ENCODE peak calls at places on chromosomes 6 and 20, in seven cellular contexts. One of them, this sample, is unnamed.

GRCh38 chr6:144190593-144190992 is 40.3 kb downstream of the STX11 start:
- DNase-seq in A549: no peak
- DNase-seq in astrocyte of the cerebellum: peak; percentile 43
- DNase-seq in lower leg skin: no peak
- DNase-seq in upper lobe of right lung: no peak
- DNase-seq in cardiac fibroblast: peak; percentile 80
- DNase-seq in heart left ventricle: peak; percentile 20
- DNase-seq in this sample: peak; percentile 87

GRCh38 chr20:44033344-44033743 is 118.7 kb downstream of the TOX2 start:
- DNase-seq in lower leg skin: no peak
- DNase-seq in A549: no peak
- DNase-seq in upper lobe of right lung: no peak
- DNase-seq in astrocyte of the cerebellum: no peak
- DNase-seq in heart left ventricle: no peak
- DNase-seq in cardiac fibroblast: peak; percentile 28
- DNase-seq in this sample: peak; percentile 65

GRCh38 chr20:57047281-57048026 is 219.0 kb downstream of the BMP7 start:
- DNase-seq in heart left ventricle: no peak
- DNase-seq in astrocyte of the cerebellum: no peak
- DNase-seq in lower leg skin: no peak
- DNase-seq in A549: peak; percentile 59
- DNase-seq in cardiac fibroblast: no peak
- DNase-seq in upper lobe of right lung: peak; percentile 45
- DNase-seq in this sample: no peak

GRCh38 chr6:84671188-84671587 is 93.2 kb downstream of the TBX18 start:
- DNase-seq in lower leg skin: no peak
- DNase-seq in cardiac fibroblast: no peak
- DNase-seq in upper lobe of right lung: no peak
- DNase-seq in A549: no peak
- DNase-seq in astrocyte of the cerebellum: no peak
- DNase-seq in heart left ventricle: no peak
- DNase-seq in this sample: no peak

GRCh38 chr6:13697857-13698256 is 13.8 kb downstream of the RANBP9 start:
- DNase-seq in astrocyte of the cerebellum: no peak
- DNase-seq in cardiac fibroblast: no peak
- DNase-seq in heart left ventricle: no peak
- DNase-seq in upper lobe of right lung: no peak
- DNase-seq in lower leg skin: no peak
- DNase-seq in A549: no peak
- DNase-seq in this sample: no peak

GRCh38 chr6:54053893-54054391 is 57.3 kb upstream of the MLIP start:
- DNase-seq in A549: peak; percentile 45
- DNase-seq in lower leg skin: no peak
- DNase-seq in cardiac fibroblast: peak; percentile 97
- DNase-seq in heart left ventricle: no peak
- DNase-seq in astrocyte of the cerebellum: peak; percentile 66
- DNase-seq in upper lobe of right lung: no peak
- DNase-seq in this sample: peak; percentile 93

GRCh38 chr6:705047-705446 is 12.1 kb upstream of the EXOC2 start:
- DNase-seq in astrocyte of the cerebellum: no peak
- DNase-seq in cardiac fibroblast: no peak
- DNase-seq in lower leg skin: no peak
- DNase-seq in A549: no peak
- DNase-seq in upper lobe of right lung: no peak
- DNase-seq in heart left ventricle: no peak
- DNase-seq in this sample: no peak

GRCh38 chr6:11952291-11952690 is 59.8 kb upstream of the HIVEP1 start:
- DNase-seq in lower leg skin: no peak
- DNase-seq in astrocyte of the cerebellum: no peak
- DNase-seq in heart left ventricle: no peak
- DNase-seq in upper lobe of right lung: no peak
- DNase-seq in cardiac fibroblast: no peak
- DNase-seq in A549: no peak
- DNase-seq in this sample: no peak

GRCh38 chr6:150568560-150568959 is 31.1 kb upstream of the PLEKHG1 start:
- DNase-seq in cardiac fibroblast: no peak
- DNase-seq in lower leg skin: no peak
- DNase-seq in astrocyte of the cerebellum: no peak
- DNase-seq in A549: no peak
- DNase-seq in heart left ventricle: no peak
- DNase-seq in upper lobe of right lung: no peak
- DNase-seq in this sample: no peak

GRCh38 chr6:45619994-45620471 is 242.3 kb upstream of the SUPT3H start:
- DNase-seq in cardiac fibroblast: peak; percentile 46
- DNase-seq in A549: no peak
- DNase-seq in upper lobe of right lung: no peak
- DNase-seq in heart left ventricle: no peak
- DNase-seq in lower leg skin: no peak
- DNase-seq in astrocyte of the cerebellum: no peak
- DNase-seq in this sample: no peak

GRCh38 chr6:39912446-39912845 is 21.8 kb downstream of the MOCS1 start:
- DNase-seq in A549: no peak
- DNase-seq in heart left ventricle: no peak
- DNase-seq in cardiac fibroblast: no peak
- DNase-seq in lower leg skin: no peak
- DNase-seq in astrocyte of the cerebellum: no peak
- DNase-seq in upper lobe of right lung: no peak
- DNase-seq in this sample: no peak

GRCh38 chr6:1950631-1951030 is 294.8 kb downstream of the GMDS start:
- DNase-seq in cardiac fibroblast: no peak
- DNase-seq in A549: no peak
- DNase-seq in astrocyte of the cerebellum: no peak
- DNase-seq in lower leg skin: no peak
- DNase-seq in upper lobe of right lung: no peak
- DNase-seq in heart left ventricle: no peak
- DNase-seq in this sample: no peak

GRCh38 chr6:88166493-88166900 is 350 bp upstream of the CNR1 start:
- DNase-seq in lower leg skin: no peak
- DNase-seq in A549: no peak
- DNase-seq in upper lobe of right lung: peak; percentile 79
- DNase-seq in astrocyte of the cerebellum: no peak
- DNase-seq in heart left ventricle: no peak
- DNase-seq in cardiac fibroblast: no peak
- DNase-seq in this sample: no peak

GRCh38 chr20:9458075-9458818 is 56.1 kb upstream of the LAMP5 start:
- DNase-seq in A549: peak; percentile 38
- DNase-seq in cardiac fibroblast: peak; percentile 5
- DNase-seq in lower leg skin: no peak
- DNase-seq in astrocyte of the cerebellum: no peak
- DNase-seq in heart left ventricle: no peak
- DNase-seq in upper lobe of right lung: no peak
- DNase-seq in this sample: no peak

GRCh38 chr6:149429427-149430360 is 29.6 kb downstream of the SUMO4 start:
- DNase-seq in astrocyte of the cerebellum: no peak
- DNase-seq in cardiac fibroblast: peak; percentile 30
- DNase-seq in upper lobe of right lung: no peak
- DNase-seq in lower leg skin: no peak
- DNase-seq in A549: no peak
- DNase-seq in heart left ventricle: no peak
- DNase-seq in this sample: no peak

GRCh38 chr20:38357653-38358207 is 11.4 kb downstream of the LBP start:
- DNase-seq in upper lobe of right lung: no peak
- DNase-seq in A549: no peak
- DNase-seq in astrocyte of the cerebellum: no peak
- DNase-seq in cardiac fibroblast: no peak
- DNase-seq in lower leg skin: no peak
- DNase-seq in heart left ventricle: no peak
- DNase-seq in this sample: peak; percentile 21

GRCh38 chr6:110332281-110332680 is 25.9 kb downstream of the METTL24 start:
- DNase-seq in astrocyte of the cerebellum: no peak
- DNase-seq in upper lobe of right lung: no peak
- DNase-seq in A549: no peak
- DNase-seq in cardiac fibroblast: no peak
- DNase-seq in lower leg skin: no peak
- DNase-seq in heart left ventricle: no peak
- DNase-seq in this sample: no peak

GRCh38 chr6:108689279-108690161 is 128.8 kb downstream of the FOXO3 start:
- DNase-seq in cardiac fibroblast: peak; percentile 99
- DNase-seq in heart left ventricle: peak; percentile 85
- DNase-seq in astrocyte of the cerebellum: no peak
- DNase-seq in A549: peak; percentile 25
- DNase-seq in upper lobe of right lung: peak; percentile 94
- DNase-seq in lower leg skin: peak; percentile 92
- DNase-seq in this sample: peak; percentile 88

GRCh38 chr6:170082531-170083187 is 208.2 kb downstream of the DLL1 start:
- DNase-seq in upper lobe of right lung: no peak
- DNase-seq in A549: no peak
- DNase-seq in astrocyte of the cerebellum: no peak
- DNase-seq in lower leg skin: peak; percentile 75
- DNase-seq in cardiac fibroblast: no peak
- DNase-seq in heart left ventricle: peak; percentile 11
- DNase-seq in this sample: no peak

GRCh38 chr20:2693286-2693995 is 861 bp downstream of the EBF4 start:
- DNase-seq in astrocyte of the cerebellum: no peak
- DNase-seq in A549: peak; percentile 35
- DNase-seq in cardiac fibroblast: no peak
- DNase-seq in heart left ventricle: peak; percentile 54
- DNase-seq in upper lobe of right lung: peak; percentile 73
- DNase-seq in lower leg skin: peak; percentile 85
- DNase-seq in this sample: no peak

GRCh38 chr20:53884859-53885654 is 185.3 kb downstream of the BCAS1 start:
- DNase-seq in A549: no peak
- DNase-seq in heart left ventricle: no peak
- DNase-seq in lower leg skin: peak; percentile 58
- DNase-seq in astrocyte of the cerebellum: no peak
- DNase-seq in upper lobe of right lung: no peak
- DNase-seq in cardiac fibroblast: no peak
- DNase-seq in this sample: no peak

GRCh38 chr6:51505451-51505850 is 582.0 kb downstream of the PKHD1 start:
- DNase-seq in heart left ventricle: no peak
- DNase-seq in cardiac fibroblast: no peak
- DNase-seq in lower leg skin: no peak
- DNase-seq in astrocyte of the cerebellum: no peak
- DNase-seq in upper lobe of right lung: no peak
- DNase-seq in A549: no peak
- DNase-seq in this sample: no peak

GRCh38 chr6:8029243-8029870 is 34.8 kb downstream of the BLOC1S5 start:
- DNase-seq in upper lobe of right lung: no peak
- DNase-seq in astrocyte of the cerebellum: no peak
- DNase-seq in cardiac fibroblast: peak; percentile 31
- DNase-seq in lower leg skin: no peak
- DNase-seq in heart left ventricle: no peak
- DNase-seq in A549: peak; percentile 4
- DNase-seq in this sample: peak; percentile 36

GRCh38 chr20:39853664-39854063 is 835.4 kb downstream of the MAFB start:
- DNase-seq in cardiac fibroblast: peak; percentile 45
- DNase-seq in upper lobe of right lung: no peak
- DNase-seq in astrocyte of the cerebellum: no peak
- DNase-seq in lower leg skin: no peak
- DNase-seq in A549: no peak
- DNase-seq in heart left ventricle: no peak
- DNase-seq in this sample: peak; percentile 37

GRCh38 chr6:101090281-101090680 is 209.2 kb upstream of the ASCC3 start:
- DNase-seq in astrocyte of the cerebellum: no peak
- DNase-seq in upper lobe of right lung: no peak
- DNase-seq in cardiac fibroblast: no peak
- DNase-seq in heart left ventricle: no peak
- DNase-seq in A549: no peak
- DNase-seq in lower leg skin: no peak
- DNase-seq in this sample: peak; percentile 18

GRCh38 chr6:136566007-136566487 is 15.8 kb upstream of the MAP7 start:
- DNase-seq in cardiac fibroblast: no peak
- DNase-seq in lower leg skin: no peak
- DNase-seq in heart left ventricle: peak; percentile 26
- DNase-seq in upper lobe of right lung: peak; percentile 64
- DNase-seq in A549: no peak
- DNase-seq in astrocyte of the cerebellum: no peak
- DNase-seq in this sample: no peak

GRCh38 chr6:193773-194310 is 98.4 kb upstream of the DUSP22 start:
- DNase-seq in heart left ventricle: no peak
- DNase-seq in cardiac fibroblast: no peak
- DNase-seq in astrocyte of the cerebellum: no peak
- DNase-seq in lower leg skin: peak; percentile 23
- DNase-seq in A549: no peak
- DNase-seq in upper lobe of right lung: no peak
- DNase-seq in this sample: no peak

GRCh38 chr6:104623052-104623690 is 236.5 kb downstream of the HACE1 start:
- DNase-seq in lower leg skin: no peak
- DNase-seq in A549: peak; percentile 11
- DNase-seq in cardiac fibroblast: no peak
- DNase-seq in astrocyte of the cerebellum: no peak
- DNase-seq in heart left ventricle: no peak
- DNase-seq in upper lobe of right lung: no peak
- DNase-seq in this sample: no peak
- TF ChIP-seq CTCF in lower leg skin: no peak
- TF ChIP-seq CTCF in A549: no peak
- TF ChIP-seq CTCF in cardiac fibroblast: peak; percentile 32
- TF ChIP-seq CTCF in astrocyte of the cerebellum: peak; percentile 13
- TF ChIP-seq CTCF in heart left ventricle: no peak
- TF ChIP-seq CTCF in upper lobe of right lung: no peak
- TF ChIP-seq CTCF in this sample: no peak

DNA sequence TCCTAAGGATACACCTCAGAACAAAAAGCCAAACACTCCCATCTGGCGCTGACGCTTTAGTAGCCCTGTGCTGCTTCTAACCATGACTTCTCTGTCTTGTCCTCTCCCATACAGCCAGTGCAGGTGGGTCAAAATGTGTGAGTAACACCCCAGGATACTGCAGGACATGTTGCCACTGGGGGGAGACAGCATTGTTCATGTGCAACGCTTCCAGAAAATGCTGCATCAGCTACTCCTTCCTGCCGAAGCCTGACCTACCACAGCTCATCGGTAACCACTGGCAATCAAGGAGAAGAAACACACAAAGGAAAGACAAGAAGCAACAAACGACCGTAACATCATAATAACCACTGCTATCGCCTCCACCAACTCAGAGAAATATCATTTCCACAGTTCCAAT is 1.4 kb downstream of the DEFB132 start:
- DNase-seq in upper lobe of right lung: no peak
- DNase-seq in lower leg skin: no peak
- DNase-seq in astrocyte of the cerebellum: no peak
- DNase-seq in A549: peak; percentile 59
- DNase-seq in cardiac fibroblast: peak; percentile 46
- DNase-seq in heart left ventricle: no peak
- DNase-seq in this sample: peak; percentile 23
- TF ChIP-seq CTCF in upper lobe of right lung: peak; percentile 14
- TF ChIP-seq CTCF in lower leg skin: no peak
- TF ChIP-seq CTCF in astrocyte of the cerebellum: peak; percentile 19
- TF ChIP-seq CTCF in A549: peak; percentile 30
- TF ChIP-seq CTCF in cardiac fibroblast: peak; percentile 28
- TF ChIP-seq CTCF in heart left ventricle: no peak
- TF ChIP-seq CTCF in this sample: peak; percentile 34

GRCh38 chr6:162442675-162443074 is 284.9 kb downstream of the PRKN start:
- DNase-seq in A549: peak; percentile 28
- DNase-seq in lower leg skin: no peak
- DNase-seq in astrocyte of the cerebellum: peak; percentile 3
- DNase-seq in upper lobe of right lung: no peak
- DNase-seq in cardiac fibroblast: peak; percentile 6
- DNase-seq in heart left ventricle: no peak
- DNase-seq in this sample: no peak
- TF ChIP-seq CTCF in A549: no peak
- TF ChIP-seq CTCF in lower leg skin: no peak
- TF ChIP-seq CTCF in astrocyte of the cerebellum: peak; percentile 45
- TF ChIP-seq CTCF in upper lobe of right lung: peak; percentile 29
- TF ChIP-seq CTCF in cardiac fibroblast: no peak
- TF ChIP-seq CTCF in heart left ventricle: peak; percentile 49
- TF ChIP-seq CTCF in this sample: no peak

GRCh38 chr6:16168858-16169257 is 40.0 kb downstream of the MYLIP start:
- DNase-seq in upper lobe of right lung: no peak
- DNase-seq in lower leg skin: no peak
- DNase-seq in cardiac fibroblast: peak; percentile 64
- DNase-seq in heart left ventricle: no peak
- DNase-seq in A549: peak; percentile 16
- DNase-seq in astrocyte of the cerebellum: peak; percentile 46
- DNase-seq in this sample: peak; percentile 66
- TF ChIP-seq CTCF in upper lobe of right lung: peak; percentile 46
- TF ChIP-seq CTCF in lower leg skin: no peak
- TF ChIP-seq CTCF in cardiac fibroblast: peak; percentile 56
- TF ChIP-seq CTCF in heart left ventricle: peak; percentile 40
- TF ChIP-seq CTCF in A549: peak; percentile 16
- TF ChIP-seq CTCF in astrocyte of the cerebellum: peak; percentile 73
- TF ChIP-seq CTCF in this sample: peak; percentile 80